ENCODE peak calls at places on chromosomes 16 and 17, in four cellular contexts. H is colonic mucosa, L is T-helper 1 cell, T is AG09319. Y is an unnamed sample.
A peak's percentile ranks its signal among the peaks of the same experiment; 100 is the strongest.

GRCh38 chr17:20097362-20097761 is 88.2 kb downstream of the SPECC1 start:
- DNase-seq in L (no peak), H (no peak), T (no peak), Y (no peak)

GRCh38 chr17:14080847-14081251 is 11.5 kb downstream of the COX10 start:
- DNase-seq in T (no peak), L (no peak), H (peak; percentile 44), Y (no peak)

GRCh38 chr17:29342148-29342765 is 47.9 kb upstream of the TAOK1 start:
- DNase-seq in T (no peak), H (no peak), L (no peak), Y (no peak)

GRCh38 chr17:40347319-40348135 is 17.0 kb downstream of the GJD3 start:
- DNase-seq in T (no peak), H (no peak), L (no peak), Y (no peak)

GRCh38 chr17:45828171-45829133 is 16.2 kb upstream of the SPPL2C start:
- DNase-seq in L (no peak), H (no peak), T (no peak), Y (no peak)

GRCh38 chr16:89822188-89823086 is 5.8 kb upstream of the SPIRE2 start:
- DNase-seq in L (no peak), H (peak; percentile 64), T (no peak), Y (no peak)

GRCh38 chr16:19432429-19432828 is 14.7 kb downstream of the TMC5 start:
- DNase-seq in L (no peak), H (peak; percentile 76), T (no peak), Y (no peak)

GRCh38 chr16:75169899-75170405 is 21.6 kb downstream of the ZFP1 start:
- DNase-seq in L (no peak), T (no peak), H (no peak), Y (no peak)

GRCh38 chr17:72388765-72389473 is 268.1 kb downstream of the SOX9 start:
- DNase-seq in H (no peak), L (no peak), T (no peak), Y (peak; percentile 41)

Y was measured in GM12892.